ENCODE peak calls at places on chromosomes 3 and 15, in six cellular contexts. X is neural progenitor cell, G is astrocyte of the spinal cord, D is head of caudate nucleus, P is non-pigmented ciliary epithelial cell, Q is natural killer cell. K is an unnamed sample.

GRCh38 chr15:57654136-57654845 is 52.2 kb upstream of the POLR2M start:
- DNase-seq in Q (no peak), P (no peak), X (no peak), G (no peak), D (no peak), K (no peak)

GRCh38 chr15:42036112-42036905 is 15.5 kb upstream of the PLA2G4E start:
- DNase-seq in X (peak; percentile 25), G (no peak), Q (no peak), D (no peak), P (no peak), K (no peak)

GRCh38 chr3:9837701-9838582 is 5.9 kb downstream of the RPUSD3 start:
- DNase-seq in G (no peak), Q (no peak), D (peak; percentile 39), X (no peak), P (no peak), K (no peak)

GRCh38 chr3:80079886-80080285 is 312.1 kb upstream of the ROBO1 start:
- DNase-seq in X (no peak), P (no peak), Q (no peak), D (no peak), G (no peak), K (no peak)

GRCh38 chr15:39228889-39229288 is 352.0 kb upstream of the THBS1 start:
- DNase-seq in Q (no peak), P (no peak), G (no peak), X (no peak), D (no peak), K (no peak)

GRCh38 chr3:135007622-135008021 is 212.6 kb downstream of the EPHB1 start:
- DNase-seq in G (no peak), X (no peak), Q (no peak), D (no peak), P (no peak), K (no peak)

GRCh38 chr3:44665173-44665572 is 16.6 kb downstream of the ZNF35 start:
- DNase-seq in X (no peak), D (no peak), Q (no peak), G (no peak), P (no peak), K (no peak)

GRCh38 chr15:60854858-60855568 is 374.1 kb downstream of the RORA start:
- DNase-seq in G (no peak), P (no peak), Q (no peak), X (no peak), D (no peak), K (no peak)

GRCh38 chr15:61227269-61228024 is 1.7 kb downstream of the RORA start:
- DNase-seq in Q (no peak), D (no peak), G (peak; percentile 66), X (peak; percentile 55), P (peak; percentile 20), K (no peak)

GRCh38 chr3:43071313-43071893 is 34.5 kb downstream of the POMGNT2 start:
- DNase-seq in Q (no peak), D (no peak), X (peak; percentile 19), P (no peak), G (no peak), K (no peak)

GRCh38 chr3:101068876-101069606 is 75.8 kb upstream of the ABI3BP start:
- DNase-seq in X (no peak), Q (no peak), G (peak; percentile 3), P (no peak), D (no peak), K (no peak)

GRCh38 chr3:152339881-152340505 is 71.3 kb downstream of the MBNL1 start:
- DNase-seq in P (no peak), X (no peak), D (no peak), G (no peak), Q (no peak), K (no peak)

GRCh38 chr3:179760944-179761343 is 108.1 kb downstream of the USP13 start:
- DNase-seq in P (peak; percentile 59), Q (no peak), D (no peak), G (peak; percentile 78), X (no peak), K (no peak)

GRCh38 chr3:157081681-157082210 is 78.2 kb downstream of the CCNL1 start:
- DNase-seq in X (peak; percentile 96), G (peak; percentile 98), D (peak; percentile 89), P (peak; percentile 83), Q (peak; percentile 80), K (peak; percentile 86)

GRCh38 chr15:25401511-25401910 is 37.3 kb downstream of the UBE3A start:
- DNase-seq in D (no peak), G (peak; percentile 51), X (no peak), P (no peak), Q (no peak), K (no peak)

GRCh38 chr15:89377842-89378698 is 43.4 kb upstream of the POLG start:
- DNase-seq in G (no peak), Q (no peak), X (peak; percentile 59), D (no peak), P (no peak), K (no peak)

K was measured in activated B cell treated with CpG ODN at 0.5 μM for 24 hours.